ENCODE peak calls at places on chromosomes 16 and 17, in four cellular contexts. One of them, this sample, is unnamed.
A peak's percentile ranks its signal among the peaks of the same experiment; 100 is the strongest.

GRCh38 chr17:32627233-32628008 is 140.6 kb downstream of the CDK5R1 start:
- DNase-seq in K562: no peak
- DNase-seq in stomach: no peak
- DNase-seq in suprapubic skin: no peak
- DNase-seq in this sample: no peak

GRCh38 chr17:79915850-79916430 is 76.7 kb upstream of the CBX4 start:
- DNase-seq in K562: peak; percentile 71
- DNase-seq in stomach: peak; percentile 88
- DNase-seq in suprapubic skin: no peak
- DNase-seq in this sample: peak; percentile 84

GRCh38 chr17:81484195-81484979 is 28.2 kb downstream of the ACTG1 start:
- DNase-seq in K562: peak; percentile 92
- DNase-seq in stomach: peak; percentile 93
- DNase-seq in suprapubic skin: peak; percentile 93
- DNase-seq in this sample: peak; percentile 90

GRCh38 chr17:3529817-3530741 is 27.5 kb downstream of the TRPV3 start:
- DNase-seq in K562: no peak
- DNase-seq in stomach: no peak
- DNase-seq in suprapubic skin: no peak
- DNase-seq in this sample: no peak

GRCh38 chr16:5064915-5065314 is 841 bp downstream of the C16orf89 start:
- DNase-seq in K562: no peak
- DNase-seq in stomach: peak; percentile 82
- DNase-seq in suprapubic skin: no peak
- DNase-seq in this sample: peak; percentile 63

GRCh38 chr17:1073241-1073962 is 76.5 kb downstream of the TIMM22 start:
- DNase-seq in K562: no peak
- DNase-seq in stomach: no peak
- DNase-seq in suprapubic skin: no peak
- DNase-seq in this sample: no peak

GRCh38 chr17:82489117-82489516 is 30.4 kb upstream of the FOXK2 start:
- DNase-seq in K562: no peak
- DNase-seq in stomach: no peak
- DNase-seq in suprapubic skin: no peak
- DNase-seq in this sample: no peak

GRCh38 chr17:72192409-72193192 is 71.8 kb downstream of the SOX9 start:
- DNase-seq in K562: no peak
- DNase-seq in stomach: no peak
- DNase-seq in suprapubic skin: no peak
- DNase-seq in this sample: no peak

GRCh38 chr17:77475012-77475976 is 334.5 kb downstream of the SEC14L1 start:
- DNase-seq in K562: no peak
- DNase-seq in stomach: no peak
- DNase-seq in suprapubic skin: no peak
- DNase-seq in this sample: no peak

GRCh38 chr16:683396-684066 is 603 bp downstream of the JMJD8 start:
- DNase-seq in K562: peak; percentile 70
- DNase-seq in stomach: no peak
- DNase-seq in suprapubic skin: no peak
- DNase-seq in this sample: no peak

GRCh38 chr16:58492066-58492465 is 7.9 kb upstream of the NDRG4 start:
- DNase-seq in K562: no peak
- DNase-seq in stomach: no peak
- DNase-seq in suprapubic skin: no peak
- DNase-seq in this sample: no peak

GRCh38 chr17:57663326-57664070 is 81.6 kb downstream of the CCDC182 start:
- DNase-seq in K562: no peak
- DNase-seq in stomach: no peak
- DNase-seq in suprapubic skin: no peak
- DNase-seq in this sample: no peak

GRCh38 chr16:79543219-79543618 is 57.3 kb downstream of the MAF start:
- DNase-seq in K562: peak; percentile 21
- DNase-seq in stomach: no peak
- DNase-seq in suprapubic skin: no peak
- DNase-seq in this sample: no peak

GRCh38 chr17:1562178-1562643 is 381 bp downstream of the PITPNA start:
- DNase-seq in K562: no peak
- DNase-seq in stomach: peak; percentile 50
- DNase-seq in suprapubic skin: no peak
- DNase-seq in this sample: peak; percentile 57

GRCh38 chr16:24075929-24076716 is 180.0 kb upstream of the CACNG3 start:
- DNase-seq in K562: peak; percentile 75
- DNase-seq in stomach: no peak
- DNase-seq in suprapubic skin: no peak
- DNase-seq in this sample: no peak

GRCh38 chr17:15220785-15221184 is 44.3 kb downstream of the PMP22 start:
- DNase-seq in K562: no peak
- DNase-seq in stomach: no peak
- DNase-seq in suprapubic skin: no peak
- DNase-seq in this sample: no peak

GRCh38 chr17:76261421-76262215 is 3.5 kb upstream of the UBALD2 start:
- DNase-seq in K562: no peak
- DNase-seq in stomach: no peak
- DNase-seq in suprapubic skin: no peak
- DNase-seq in this sample: no peak

GRCh38 chr17:30229012-30229411 is 6.5 kb downstream of the SLC6A4 start:
- DNase-seq in K562: no peak
- DNase-seq in stomach: no peak
- DNase-seq in suprapubic skin: no peak
- DNase-seq in this sample: peak; percentile 30

GRCh38 chr17:4150106-4150505 is 7.1 kb downstream of the CYB5D2 start:
- DNase-seq in K562: no peak
- DNase-seq in stomach: no peak
- DNase-seq in suprapubic skin: no peak
- DNase-seq in this sample: no peak

GRCh38 chr16:4192206-4192605 is 49.7 kb downstream of the SRL start:
- DNase-seq in K562: no peak
- DNase-seq in stomach: no peak
- DNase-seq in suprapubic skin: no peak
- DNase-seq in this sample: no peak

GRCh38 chr16:72819345-72819744 is 228.6 kb downstream of the ZFHX3 start:
- DNase-seq in K562: no peak
- DNase-seq in stomach: no peak
- DNase-seq in suprapubic skin: no peak
- DNase-seq in this sample: no peak

GRCh38 chr16:84091460-84091859 is 25.3 kb downstream of the MBTPS1 start:
- DNase-seq in K562: peak; percentile 17
- DNase-seq in stomach: no peak
- DNase-seq in suprapubic skin: no peak
- DNase-seq in this sample: no peak

GRCh38 chr16:2979669-2980226 is 498 bp downstream of the PKMYT1 start:
- DNase-seq in K562: peak; percentile 76
- DNase-seq in stomach: no peak
- DNase-seq in suprapubic skin: no peak
- DNase-seq in this sample: no peak

GRCh38 chr16:88561485-88562369 is 8.5 kb upstream of the ZC3H18 start:
- DNase-seq in K562: peak; percentile 74
- DNase-seq in stomach: peak; percentile 52
- DNase-seq in suprapubic skin: no peak
- DNase-seq in this sample: peak; percentile 37

GRCh38 chr17:68909066-68909465 is 46.1 kb downstream of the ABCA8 start:
- DNase-seq in K562: peak; percentile 51
- DNase-seq in stomach: no peak
- DNase-seq in suprapubic skin: no peak
- DNase-seq in this sample: peak; percentile 20

GRCh38 chr17:70687421-70687820 is 518.1 kb downstream of the KCNJ2 start:
- DNase-seq in K562: no peak
- DNase-seq in stomach: no peak
- DNase-seq in suprapubic skin: no peak
- DNase-seq in this sample: no peak
- H3K27ac ChIP-seq in K562: no peak overlapping the region
- H3K27ac ChIP-seq in stomach: no peak overlapping the region
- H3K27ac ChIP-seq in suprapubic skin: no peak overlapping the region
- H3K27ac ChIP-seq in this sample: no peak overlapping the region

DNA sequence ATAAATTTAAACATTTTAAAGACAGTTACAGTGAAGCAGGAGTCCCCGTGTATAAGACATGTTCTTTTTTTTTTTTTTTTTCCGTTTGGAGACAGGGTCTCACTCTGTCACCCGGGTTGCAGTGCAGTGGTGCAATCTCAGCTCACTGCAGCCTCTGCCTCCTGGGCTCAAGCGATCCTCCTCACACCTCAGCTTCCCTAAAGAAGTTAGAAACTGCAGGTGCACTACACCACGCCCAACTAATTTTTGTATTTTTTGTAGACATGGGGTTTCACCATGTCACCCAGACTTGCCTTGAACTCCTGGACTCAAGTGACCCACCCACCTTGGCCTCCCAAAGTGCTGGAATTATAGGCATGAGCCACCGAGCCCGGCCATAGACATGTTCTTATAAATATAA is 3.0 kb downstream of the EVI2B start:
- DNase-seq in K562: no peak
- DNase-seq in stomach: no peak
- DNase-seq in suprapubic skin: no peak
- DNase-seq in this sample: peak; percentile 25
- TF ChIP-seq POLR2AphosphoS5 in K562: no peak
- TF ChIP-seq POLR2AphosphoS5 in stomach: no peak
- TF ChIP-seq POLR2AphosphoS5 in suprapubic skin: no peak
- TF ChIP-seq POLR2AphosphoS5 in this sample: no peak

DNA sequence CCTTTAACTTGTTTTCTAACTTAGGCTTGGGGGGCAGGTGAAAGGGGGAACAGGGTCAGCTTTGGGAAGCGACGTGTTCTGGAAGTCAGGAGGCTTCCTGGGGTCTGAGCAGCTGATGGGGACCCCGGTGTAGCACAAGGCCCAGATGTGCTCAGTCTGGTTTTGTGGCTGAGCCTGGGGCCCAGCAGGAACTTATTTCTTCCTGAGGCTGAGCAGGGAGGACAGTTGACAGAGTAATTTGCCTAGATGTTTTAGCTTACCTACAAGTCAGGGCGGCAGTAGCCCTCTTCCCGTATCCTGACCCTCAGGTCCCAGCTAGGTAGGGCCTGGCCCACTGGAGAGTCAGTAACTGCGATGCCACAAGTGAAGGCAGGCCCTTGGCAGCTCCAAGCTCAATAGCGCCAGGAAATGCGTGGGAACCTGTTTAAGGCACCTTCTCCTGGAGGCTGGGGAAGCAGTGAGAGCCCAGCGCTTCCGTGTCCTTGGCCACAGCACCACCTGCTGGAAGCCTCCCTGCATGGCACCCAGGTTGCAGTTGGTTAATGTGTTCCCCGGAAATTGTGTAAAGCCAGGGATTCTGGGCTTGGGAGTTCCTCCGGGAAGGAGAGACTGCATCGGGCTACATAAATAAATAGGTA is 5.2 kb downstream of the CCR7 start:
- DNase-seq in K562: peak; percentile 92
- DNase-seq in stomach: peak; percentile 92
- DNase-seq in suprapubic skin: peak; percentile 95
- DNase-seq in this sample: peak; percentile 94
- H3K27ac ChIP-seq in K562: peak overlapping the region; percentile 30
- H3K27ac ChIP-seq in stomach: no peak overlapping the region
- H3K27ac ChIP-seq in suprapubic skin: peak overlapping the region; percentile 72
- H3K27ac ChIP-seq in this sample: peak overlapping the region; percentile 65

DNA sequence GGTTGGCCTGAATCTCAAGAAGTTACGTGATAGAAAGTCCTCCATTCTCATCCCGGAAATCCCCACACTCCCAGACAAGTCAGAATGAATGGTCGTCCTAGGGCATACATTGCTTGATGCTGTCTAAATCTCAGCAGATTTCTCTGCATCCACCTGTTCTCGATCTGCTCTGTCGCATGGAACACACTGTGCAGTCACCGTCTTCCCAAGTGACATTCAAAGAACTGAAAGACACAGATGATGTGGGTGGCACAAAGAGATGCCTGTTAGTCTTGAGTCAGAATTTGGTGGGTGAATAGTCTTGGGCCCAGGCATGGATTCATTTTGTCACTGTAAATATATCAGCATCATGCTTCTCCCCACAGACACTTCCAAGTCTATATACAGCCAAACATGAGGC is 518 bp upstream of the KRTAP9-3 start:
- DNase-seq in K562: no peak
- DNase-seq in stomach: no peak
- DNase-seq in suprapubic skin: no peak
- DNase-seq in this sample: no peak
- TF ChIP-seq POLR2AphosphoS5 in K562: no peak
- TF ChIP-seq POLR2AphosphoS5 in stomach: no peak
- TF ChIP-seq POLR2AphosphoS5 in suprapubic skin: no peak
- TF ChIP-seq POLR2AphosphoS5 in this sample: no peak

This sample was measured in transverse colon.